ENCODE peak calls at places on chromosomes 7 and 10, in five cellular contexts. F, L, R, Z and G are unnamed samples.
A peak's percentile ranks its signal among the peaks of the same experiment; 100 is the strongest.

GRCh38 chr10:74738052-74738451 is 88.3 kb upstream of the KAT6B start:
- DNase-seq in F (no peak), L (peak; percentile 3), R (no peak), Z (no peak), G (no peak)

GRCh38 chr10:78515037-78515872 is 481.6 kb downstream of the RPS24 start:
- DNase-seq in F (no peak), L (no peak), R (no peak), Z (peak; percentile 55), G (no peak)

GRCh38 chr10:34824870-34825269 is 9.8 kb upstream of the PARD3 start:
- DNase-seq in F (no peak), L (no peak), R (no peak), Z (no peak), G (no peak)

GRCh38 chr10:33377658-33378025 is 43.2 kb upstream of the NRP1 start:
- DNase-seq in F (no peak), L (peak; percentile 48), R (no peak), Z (no peak), G (no peak)

GRCh38 chr10:59708816-59709471 is 706 bp downstream of the SLC16A9 start:
- DNase-seq in F (peak; percentile 25), L (no peak), R (no peak), Z (peak; percentile 46), G (peak; percentile 80)

GRCh38 chr10:112815238-112816032 is 134.6 kb upstream of the TCF7L2 start:
- DNase-seq in F (no peak), L (peak; percentile 67), R (no peak), Z (no peak), G (no peak)

GRCh38 chr10:133163889-133164815 is 4.1 kb downstream of the KNDC1 start:
- DNase-seq in F (no peak), L (no peak), R (no peak), Z (no peak), G (peak; percentile 70)

GRCh38 chr10:111531690-111532089 is 454.9 kb downstream of the ADRA2A start:
- DNase-seq in F (no peak), L (no peak), R (no peak), Z (no peak), G (no peak)

GRCh38 chr7:80835251-80835650 is 83.6 kb downstream of the SEMA3C start:
- DNase-seq in F (no peak), L (no peak), R (no peak), Z (no peak), G (no peak)

GRCh38 chr7:86914468-86915054 is 144.9 kb downstream of the ELAPOR2 start:
- DNase-seq in F (no peak), L (peak; percentile 7), R (no peak), Z (no peak), G (no peak)

GRCh38 chr10:130866857-130867256 is 444.7 kb downstream of the TCERG1L start:
- DNase-seq in F (no peak), L (no peak), R (no peak), Z (no peak), G (no peak)

GRCh38 chr7:155597753-155598140 is 46.7 kb upstream of the RBM33 start:
- DNase-seq in F (no peak), L (no peak), R (no peak), Z (no peak), G (no peak)

GRCh38 chr10:14701466-14701865 is 73.2 kb downstream of the FAM107B start:
- DNase-seq in F (no peak), L (no peak), R (no peak), Z (no peak), G (no peak)

GRCh38 chr10:28633750-28634149 is 43.6 kb upstream of the BAMBI start:
- DNase-seq in F (no peak), L (no peak), R (no peak), Z (no peak), G (no peak)

GRCh38 chr10:33494694-33495093 is 160.2 kb upstream of the NRP1 start:
- DNase-seq in F (no peak), L (no peak), R (no peak), Z (no peak), G (no peak)

GRCh38 chr7:1108264-1108920 is 20.5 kb downstream of the GPER1 start:
- DNase-seq in F (no peak), L (no peak), R (no peak), Z (no peak), G (peak; percentile 61)

GRCh38 chr7:69739906-69740545 is 141.8 kb downstream of the AUTS2 start:
- DNase-seq in F (no peak), L (no peak), R (no peak), Z (no peak), G (no peak)

GRCh38 chr7:69742237-69742636 is 144.0 kb downstream of the AUTS2 start:
- DNase-seq in F (no peak), L (no peak), R (no peak), Z (no peak), G (no peak)

GRCh38 chr7:69747144-69747543 is 148.9 kb downstream of the AUTS2 start:
- DNase-seq in F (no peak), L (no peak), R (no peak), Z (no peak), G (no peak)

GRCh38 chr7:69746383-69746782 is 148.1 kb downstream of the AUTS2 start:
- DNase-seq in F (no peak), L (no peak), R (no peak), Z (no peak), G (no peak)

DNA sequence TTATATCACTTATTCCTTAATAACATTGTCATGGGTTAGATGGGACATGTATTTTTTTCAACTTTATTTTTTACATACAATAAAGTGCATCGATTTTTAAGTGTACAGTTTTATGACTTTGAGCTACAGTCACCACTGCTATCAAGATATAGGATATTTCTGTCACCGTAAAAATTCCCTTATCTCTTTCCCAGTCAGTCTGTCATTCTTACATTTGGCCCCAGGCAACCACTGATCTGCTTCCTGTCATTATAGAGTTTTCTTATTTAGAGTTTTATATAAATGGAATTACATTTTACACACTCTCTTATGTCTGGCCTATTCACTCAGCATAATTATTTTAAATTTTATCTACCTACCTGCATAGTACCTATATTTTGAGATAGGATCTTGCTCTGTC is 145.2 kb downstream of the AUTS2 start:
- DNase-seq in F (no peak), L (no peak), R (no peak), Z (no peak), G (no peak)
- H3K4me3 ChIP-seq in F (no peak overlapping the region), L (no peak overlapping the region), R (no peak overlapping the region), Z (no peak overlapping the region), G (no peak overlapping the region)

DNA sequence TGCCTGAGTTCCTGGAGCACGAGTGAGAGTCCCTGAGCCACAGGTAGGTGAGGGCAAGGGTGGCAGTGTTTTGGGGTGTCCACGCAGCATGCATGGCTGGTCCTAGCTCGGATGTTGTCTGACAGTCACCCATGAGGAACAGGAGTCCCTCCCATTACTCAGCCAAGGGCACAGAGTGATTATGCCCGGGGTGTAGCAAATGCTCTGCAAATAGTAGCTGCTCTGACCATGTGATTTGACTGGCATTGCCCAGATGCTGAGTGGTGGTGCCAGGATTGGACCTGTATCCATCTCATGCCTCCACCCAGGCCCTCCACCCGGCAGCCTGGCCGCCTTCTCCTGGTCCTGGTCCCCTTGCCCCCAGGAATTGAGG is 150.8 kb downstream of the GRK5 start:
- DNase-seq in F (no peak), L (no peak), R (no peak), Z (no peak), G (no peak)
- TF ChIP-seq POLR2A in F (no peak), L (no peak), R (no peak), Z (no peak), G (no peak)

DNA sequence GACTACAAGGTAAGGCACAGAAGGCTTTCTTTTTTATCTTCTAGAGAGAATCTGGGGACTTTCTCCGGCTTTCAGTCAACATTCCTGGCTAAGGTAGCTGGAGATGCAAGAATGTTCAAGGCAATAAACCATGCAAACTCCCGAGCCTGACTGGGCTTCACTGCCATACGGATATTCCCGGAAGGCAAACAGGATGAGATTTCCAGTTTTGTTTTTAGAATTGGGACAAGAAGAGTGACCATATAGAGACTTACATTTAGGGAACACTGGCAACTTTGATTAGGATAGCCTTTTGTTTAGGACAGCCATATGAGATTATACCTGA is 269 bp downstream of the CALD1 start:
- DNase-seq in F (no peak), L (no peak), R (no peak), Z (no peak), G (no peak)
- H3K4me3 ChIP-seq in F (peak overlapping the region; percentile 48), L (peak overlapping the region; percentile 66), R (peak overlapping the region; percentile 66), Z (peak overlapping the region; percentile 71), G (peak overlapping the region; percentile 32)

DNA sequence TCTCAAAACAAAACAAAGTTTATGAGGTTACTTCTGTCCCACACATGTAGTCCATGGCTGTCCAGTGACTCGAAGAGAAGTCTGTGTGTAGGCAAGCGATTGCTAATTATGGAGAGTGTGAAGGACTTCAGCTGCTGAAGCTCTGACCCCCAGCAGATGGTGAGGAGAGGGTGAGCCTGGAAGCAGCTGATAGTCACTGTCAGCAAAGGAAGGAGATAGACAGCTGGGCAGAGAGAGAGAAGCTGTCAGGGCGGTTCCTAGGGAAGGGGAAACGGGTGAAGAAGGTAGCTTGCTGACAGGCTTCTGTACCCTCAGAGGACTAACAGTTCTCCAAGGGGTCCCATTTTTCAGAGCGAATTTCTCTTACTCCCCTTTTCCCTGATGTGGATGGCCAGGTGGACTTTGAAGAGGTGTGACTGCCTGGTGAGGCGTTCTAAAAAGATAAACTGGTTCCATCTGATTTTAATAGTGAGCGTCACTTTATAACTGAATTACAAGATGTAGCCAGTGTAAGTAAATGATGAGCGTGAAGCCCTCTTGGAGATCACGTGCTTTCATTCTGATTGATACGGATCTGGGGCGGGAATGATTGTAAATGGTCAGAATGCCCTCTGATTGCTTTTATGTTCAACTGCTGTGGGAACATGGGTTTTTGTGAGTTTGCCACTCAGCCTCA is 12.1 kb downstream of the ZSCAN21 start:
- DNase-seq in F (no peak), L (no peak), R (no peak), Z (no peak), G (no peak)
- TF ChIP-seq POLR2A in F (no peak), L (no peak), R (no peak), Z (no peak), G (no peak)